ENCODE peak calls at places on chromosomes 6 and 20, in nine cellular contexts. W is osteocyte; X is D341Med; U is head of caudate nucleus; N is Calu3; T is effector CD4-positive, alpha-beta T cell; K is NAMALWA; Q is choroid plexus epithelial cell; G is left lobe of liver. Y is an unnamed sample.

GRCh38 chr6:163897030-163897429 is 482.5 kb downstream of the QKI start:
- DNase-seq in W (no peak), X (no peak), U (no peak), N (no peak), T (no peak), K (no peak), Q (peak), G (no peak), Y (no peak)

GRCh38 chr20:19981091-19981490 is 36.1 kb upstream of the NAA20 start:
- DNase-seq in W (no peak), X (no peak), U (no peak), N (no peak), T (no peak), K (no peak), Q (peak), G (no peak), Y (no peak)

GRCh38 chr6:166907373-166907841 is 48.9 kb downstream of the RNASET2 start:
- DNase-seq in W (peak), X (no peak), U (no peak), N (no peak), T (no peak), K (peak), Q (no peak), G (no peak), Y (no peak)

GRCh38 chr6:46325561-46326525 is 155.1 kb upstream of the ENPP5 start:
- DNase-seq in W (no peak), X (no peak), U (peak), N (no peak), T (no peak), K (no peak), Q (peak), G (no peak), Y (peak)

GRCh38 chr6:16273266-16273665 is 34.9 kb downstream of the GMPR start:
- DNase-seq in W (no peak), X (no peak), U (no peak), N (no peak), T (no peak), K (no peak), Q (peak), G (no peak), Y (no peak)

GRCh38 chr6:56255370-56255769 is 8.0 kb upstream of the COL21A1 start:
- DNase-seq in W (no peak), X (no peak), U (no peak), N (no peak), T (no peak), K (no peak), Q (peak), G (no peak), Y (no peak)

GRCh38 chr20:59016795-59017492 is 2.3 kb upstream of the TUBB1 start:
- DNase-seq in W (peak), X (no peak), U (no peak), N (no peak), T (no peak), K (peak), Q (no peak), G (no peak), Y (no peak)

GRCh38 chr6:39214846-39215639 is 14.2 kb downstream of the KCNK5 start:
- DNase-seq in W (no peak), X (no peak), U (no peak), N (peak), T (no peak), K (no peak), Q (no peak), G (peak), Y (no peak)

GRCh38 chr20:60250251-60250650 is 292.0 kb downstream of the CDH26 start:
- DNase-seq in W (no peak), X (no peak), U (no peak), N (no peak), T (no peak), K (no peak), Q (no peak), G (no peak), Y (no peak)

GRCh38 chr20:7232796-7233195 is 465.3 kb downstream of the BMP2 start:
- DNase-seq in W (no peak), X (no peak), U (no peak), N (no peak), T (no peak), K (no peak), Q (no peak), G (no peak), Y (no peak)

GRCh38 chr6:17503051-17503450 is 97.1 kb upstream of the FAM8A1 start:
- DNase-seq in W (no peak), X (no peak), U (no peak), N (no peak), T (no peak), K (no peak), Q (no peak), G (no peak), Y (no peak)

GRCh38 chr6:56671651-56672461 is 29.2 kb upstream of the DST start:
- DNase-seq in W (no peak), X (peak), U (peak), N (no peak), T (no peak), K (no peak), Q (no peak), G (no peak), Y (no peak)

GRCh38 chr6:33613794-33614166 is 7.3 kb upstream of the ITPR3 start:
- DNase-seq in W (no peak), X (no peak), U (no peak), N (peak), T (no peak), K (no peak), Q (no peak), G (no peak), Y (no peak)

GRCh38 chr6:81138236-81138635 is 614.2 kb downstream of the TENT5A start:
- DNase-seq in W (no peak), X (no peak), U (no peak), N (no peak), T (no peak), K (no peak), Q (no peak), G (no peak), Y (no peak)

GRCh38 chr20:23144856-23145255 is 58.7 kb upstream of the CD93 start:
- DNase-seq in W (no peak), X (no peak), U (no peak), N (no peak), T (no peak), K (no peak), Q (no peak), G (no peak), Y (no peak)

GRCh38 chr20:4813839-4814695 is 92.4 kb downstream of the PRND start:
- DNase-seq in W (no peak), X (no peak), U (no peak), N (no peak), T (peak), K (peak), Q (no peak), G (no peak), Y (peak)

Y was measured in CD8-positive, alpha-beta T cell.